ENCODE peak calls at places on chromosomes 6 and 20, in seven cellular contexts. M, Q, K, J, Z, T and D are unnamed samples.
A peak's percentile ranks its signal among the peaks of the same experiment; 100 is the strongest.

GRCh38 chr6:28920281-28920680 is 3.5 kb downstream of the TRIM27 start:
- DNase-seq in M (no peak), Q (no peak), K (no peak), J (no peak), Z (no peak), T (no peak), D (no peak)

GRCh38 chr20:31908016-31908415 is 37.6 kb downstream of the TTLL9 start:
- DNase-seq in M (no peak), Q (no peak), K (no peak), J (no peak), Z (no peak), T (no peak), D (no peak)

GRCh38 chr20:47782920-47783552 is 2.2 kb downstream of the SULF2 start:
- DNase-seq in M (peak; percentile 14), Q (no peak), K (no peak), J (no peak), Z (no peak), T (no peak), D (no peak)

GRCh38 chr6:165486183-165487137 is 176.6 kb downstream of the PDE10A start:
- DNase-seq in M (no peak), Q (no peak), K (no peak), J (no peak), Z (no peak), T (no peak), D (no peak)

GRCh38 chr20:33065785-33066184 is 12.1 kb downstream of the BPIFB3 start:
- DNase-seq in M (no peak), Q (no peak), K (no peak), J (no peak), Z (no peak), T (no peak), D (no peak)

GRCh38 chr20:37233471-37234253 is 28.0 kb downstream of the GHRH start:
- DNase-seq in M (no peak), Q (peak; percentile 12), K (no peak), J (no peak), Z (no peak), T (no peak), D (no peak)

GRCh38 chr6:157045831-157046454 is 268.8 kb downstream of the ARID1B start:
- DNase-seq in M (peak; percentile 57), Q (no peak), K (no peak), J (peak; percentile 48), Z (peak; percentile 79), T (no peak), D (no peak)

GRCh38 chr20:54292186-54292585 is 84.3 kb downstream of the PFDN4 start:
- DNase-seq in M (no peak), Q (no peak), K (no peak), J (no peak), Z (peak; percentile 70), T (no peak), D (no peak)

GRCh38 chr6:135129139-135129867 is 51.8 kb upstream of the MYB start:
- DNase-seq in M (no peak), Q (no peak), K (no peak), J (no peak), Z (no peak), T (no peak), D (peak; percentile 58)

GRCh38 chr6:81938014-81938761 is 185.7 kb upstream of the TENT5A start:
- DNase-seq in M (peak; percentile 70), Q (no peak), K (no peak), J (peak; percentile 85), Z (peak; percentile 99), T (no peak), D (no peak)

GRCh38 chr20:8152183-8152582 is 20.1 kb downstream of the PLCB1 start:
- DNase-seq in M (no peak), Q (no peak), K (no peak), J (no peak), Z (peak; percentile 75), T (no peak), D (no peak)

GRCh38 chr6:4280721-4281120 is 145.3 kb upstream of the ECI2 start:
- DNase-seq in M (peak; percentile 68), Q (no peak), K (no peak), J (peak; percentile 55), Z (peak; percentile 91), T (no peak), D (no peak)

GRCh38 chr6:1987640-1988039 is 257.8 kb downstream of the GMDS start:
- DNase-seq in M (no peak), Q (no peak), K (no peak), J (no peak), Z (peak; percentile 66), T (no peak), D (no peak)

GRCh38 chr6:137230547-137230946 is 11.4 kb upstream of the IFNGR1 start:
- DNase-seq in M (no peak), Q (no peak), K (no peak), J (no peak), Z (no peak), T (no peak), D (no peak)

GRCh38 chr6:151822252-151823111 is 15.0 kb downstream of the ESR1 start:
- DNase-seq in M (no peak), Q (no peak), K (no peak), J (no peak), Z (no peak), T (no peak), D (no peak)

GRCh38 chr6:42251911-42252637 is 34.4 kb upstream of the MRPS10 start:
- DNase-seq in M (no peak), Q (no peak), K (no peak), J (peak; percentile 55), Z (peak; percentile 50), T (peak; percentile 69), D (no peak)

GRCh38 chr20:35048739-35049138 is 43.9 kb downstream of the TRPC4AP start:
- DNase-seq in M (no peak), Q (no peak), K (no peak), J (no peak), Z (no peak), T (no peak), D (no peak)

GRCh38 chr6:95249176-95249575 is 328.2 kb upstream of the MANEA start:
- DNase-seq in M (peak; percentile 36), Q (no peak), K (no peak), J (no peak), Z (peak; percentile 9), T (no peak), D (no peak)

GRCh38 chr6:33430991-33431879 is 11.4 kb downstream of the SYNGAP1 start:
- DNase-seq in M (peak; percentile 62), Q (peak; percentile 82), K (peak; percentile 78), J (peak; percentile 78), Z (peak; percentile 45), T (peak; percentile 43), D (peak; percentile 93)

GRCh38 chr6:33428219-33428890 is 8.5 kb downstream of the SYNGAP1 start:
- DNase-seq in M (peak; percentile 46), Q (no peak), K (no peak), J (peak; percentile 67), Z (no peak), T (peak; percentile 52), D (peak; percentile 63)

GRCh38 chr6:33430334-33430733 is 10.5 kb downstream of the SYNGAP1 start:
- DNase-seq in M (no peak), Q (no peak), K (no peak), J (no peak), Z (no peak), T (no peak), D (no peak)

GRCh38 chr6:33428891-33429744 is 9.3 kb downstream of the SYNGAP1 start:
- DNase-seq in M (no peak), Q (no peak), K (no peak), J (no peak), Z (no peak), T (no peak), D (no peak)

GRCh38 chr6:33429745-33430042 is 9.8 kb downstream of the SYNGAP1 start:
- DNase-seq in M (no peak), Q (no peak), K (no peak), J (no peak), Z (no peak), T (no peak), D (peak; percentile 64)
- H3K4me1 ChIP-seq in M (peaks cover 42% of the 10 kb centered on the region), Q (peaks cover 16% of the 10 kb centered on the region), K (peaks cover 64% of the 10 kb centered on the region), J (peaks cover 47% of the 10 kb centered on the region), Z (peaks cover 55% of the 10 kb centered on the region), T (peaks cover 1% of the 10 kb centered on the region), D (peaks cover 74% of the 10 kb centered on the region)

GRCh38 chr6:154593122-154593521 is 82.6 kb upstream of the CNKSR3 start:
- DNase-seq in M (no peak), Q (no peak), K (no peak), J (no peak), Z (peak; percentile 17), T (peak; percentile 54), D (no peak)
- H3K4me3 ChIP-seq in M (no peak overlapping the region), Q (no peak overlapping the region), K (no peak overlapping the region), J (no peak overlapping the region), Z (no peak overlapping the region), T (no peak overlapping the region), D (no peak overlapping the region)

GRCh38 chr6:90294008-90294511 is 2.6 kb downstream of the BACH2 start:
- DNase-seq in M (no peak), Q (no peak), K (no peak), J (no peak), Z (no peak), T (no peak), D (no peak)

GRCh38 chr6:90295854-90296345 is 743 bp downstream of the BACH2 start:
- DNase-seq in M (peak; percentile 45), Q (peak; percentile 88), K (peak; percentile 51), J (peak; percentile 80), Z (peak; percentile 71), T (peak; percentile 75), D (peak; percentile 77)

GRCh38 chr6:90294614-90294988 is 2.0 kb downstream of the BACH2 start:
- DNase-seq in M (no peak), Q (peak; percentile 69), K (peak; percentile 34), J (no peak), Z (no peak), T (no peak), D (peak; percentile 71)

GRCh38 chr6:90296346-90297123 is at the start of gene BACH2:
- DNase-seq in M (peak; percentile 67), Q (peak; percentile 96), K (peak; percentile 87), J (peak; percentile 97), Z (peak; percentile 87), T (peak; percentile 92), D (peak; percentile 95)

DNA sequence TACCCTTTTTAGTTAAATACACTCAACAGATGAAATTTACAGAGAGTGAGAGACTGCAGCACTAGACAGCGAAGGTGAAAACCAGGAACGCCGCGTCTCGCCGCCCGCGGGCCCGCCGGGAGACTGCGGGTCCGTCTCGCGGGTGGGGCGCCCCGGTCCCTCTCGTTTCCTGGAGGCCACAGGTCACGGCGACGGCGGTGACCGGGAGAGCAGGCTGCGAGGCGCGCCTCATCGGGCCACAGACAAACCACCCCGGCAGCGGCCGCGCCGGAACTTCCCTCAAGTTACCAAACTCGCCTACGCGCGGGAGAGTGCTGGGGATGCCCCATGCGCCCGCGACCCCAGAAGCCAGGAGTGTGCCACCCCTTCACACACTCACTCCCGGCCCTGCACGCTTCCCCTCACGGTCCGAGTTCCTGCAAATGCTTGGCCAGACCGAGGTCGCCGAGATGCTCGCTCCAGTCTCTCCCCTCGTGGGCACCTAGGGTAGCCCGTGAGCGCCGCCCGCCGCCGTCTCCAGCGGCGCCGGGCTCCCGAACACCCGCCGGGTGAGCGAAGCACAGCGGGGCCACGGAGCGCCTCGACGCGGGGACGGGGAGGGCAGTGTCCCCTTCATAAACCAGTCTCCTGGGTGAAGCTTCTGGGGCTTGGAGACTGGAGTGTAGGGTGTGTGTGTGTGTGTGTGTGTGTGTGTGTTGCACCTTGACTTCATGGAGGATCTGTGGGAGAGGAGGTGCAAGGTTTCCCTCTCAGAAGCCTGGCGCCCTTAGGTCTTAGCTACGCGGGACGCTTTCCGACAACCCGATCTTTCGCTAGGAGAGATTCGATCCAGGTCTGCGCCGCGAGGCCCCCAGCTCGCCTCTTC is 1.4 kb downstream of the BACH2 start:
- DNase-seq in M (peak; percentile 29), Q (peak; percentile 74), K (peak; percentile 42), J (peak; percentile 68), Z (no peak), T (peak; percentile 61), D (peak; percentile 61)
- H3K4me1 ChIP-seq in M (peaks cover 6% of the 10 kb centered on the region), Q (peaks cover 2% of the 10 kb centered on the region), K (peaks cover 38% of the 10 kb centered on the region), J (no peaks in the 10 kb centered on the region), Z (peaks cover 19% of the 10 kb centered on the region), T (no peaks in the 10 kb centered on the region), D (peaks cover 35% of the 10 kb centered on the region)

GRCh38 chr20:49281913-49282467 is 4.1 kb upstream of the ZNFX1 start:
- DNase-seq in M (no peak), Q (no peak), K (no peak), J (no peak), Z (no peak), T (no peak), D (no peak)
- H3K4me3 ChIP-seq in M (peak overlapping the region; percentile 92), Q (no peak overlapping the region), K (no peak overlapping the region), J (peak overlapping the region; percentile 4), Z (peak overlapping the region; percentile 96), T (no peak overlapping the region), D (peak overlapping the region; percentile 93)